ENCODE peak calls at places on chromosomes 16 and 17, in seven cellular contexts. M is heart left ventricle, O is HL-60, N is H1, V is body of pancreas, G is AG10803, Y is cardiac muscle cell. R is an unnamed sample.

GRCh38 chr16:65905326-65905725 is 461.2 kb upstream of the CDH5 start:
- DNase-seq in M (no peak), O (no peak), N (no peak), V (no peak), G (no peak), Y (no peak), R (no peak)

GRCh38 chr17:80585880-80586279 is 41.2 kb downstream of the RPTOR start:
- DNase-seq in M (no peak), O (no peak), N (no peak), V (no peak), G (no peak), Y (no peak), R (no peak)

GRCh38 chr17:81339502-81340296 is 44.6 kb upstream of the SLC38A10 start:
- DNase-seq in M (no peak), O (no peak), N (no peak), V (peak), G (no peak), Y (no peak), R (no peak)

GRCh38 chr17:64638552-64639198 is 23.4 kb downstream of the SMURF2 start:
- DNase-seq in M (no peak), O (no peak), N (no peak), V (no peak), G (peak), Y (no peak), R (no peak)

GRCh38 chr16:57358527-57359095 is at the start of gene CCL22:
- DNase-seq in M (no peak), O (no peak), N (no peak), V (no peak), G (no peak), Y (no peak), R (peak)

GRCh38 chr17:77891602-77892001 is 66.9 kb upstream of the TNRC6C start:
- DNase-seq in M (no peak), O (no peak), N (no peak), V (no peak), G (no peak), Y (no peak), R (no peak)

GRCh38 chr17:63843387-63844292 is 1.2 kb upstream of the SMARCD2 start:
- DNase-seq in M (peak), O (no peak), N (no peak), V (peak), G (peak), Y (no peak), R (no peak)

GRCh38 chr17:47250855-47251254 is 2.8 kb upstream of the ITGB3 start:
- DNase-seq in M (no peak), O (no peak), N (no peak), V (no peak), G (no peak), Y (no peak), R (no peak)

GRCh38 chr16:53892155-53892554 is 188.2 kb downstream of the FTO start:
- DNase-seq in M (peak), O (peak), N (no peak), V (peak), G (peak), Y (peak), R (peak)

GRCh38 chr17:2624292-2624731 is 30.9 kb downstream of the PAFAH1B1 start:
- DNase-seq in M (no peak), O (peak), N (no peak), V (no peak), G (no peak), Y (no peak), R (no peak)

GRCh38 chr17:63700528-63701441 is 860 bp upstream of the LIMD2 start:
- DNase-seq in M (peak), O (no peak), N (no peak), V (peak), G (peak), Y (peak), R (no peak)

GRCh38 chr16:57470683-57471082 is 8.2 kb downstream of the POLR2C start:
- DNase-seq in M (peak), O (no peak), N (no peak), V (peak), G (no peak), Y (peak), R (no peak)

GRCh38 chr17:30524847-30525246 is 47.6 kb downstream of the GOSR1 start:
- DNase-seq in M (no peak), O (no peak), N (no peak), V (no peak), G (peak), Y (peak), R (no peak)

GRCh38 chr16:68373528-68374250 is 62.9 kb downstream of the PRMT7 start:
- DNase-seq in M (no peak), O (no peak), N (no peak), V (no peak), G (no peak), Y (no peak), R (no peak)

GRCh38 chr16:59665618-59666220 is 931.6 kb upstream of the GOT2 start:
- DNase-seq in M (no peak), O (no peak), N (no peak), V (no peak), G (no peak), Y (no peak), R (no peak)

GRCh38 chr17:78131172-78132085 is 858 bp downstream of the TMC8 start:
- DNase-seq in M (no peak), O (no peak), N (no peak), V (no peak), G (no peak), Y (no peak), R (no peak)

GRCh38 chr16:6682142-6682811 is 650.4 kb upstream of the RBFOX1 start:
- DNase-seq in M (no peak), O (peak), N (peak), V (peak), G (no peak), Y (peak), R (peak)

GRCh38 chr17:57672971-57673370 is 72.1 kb downstream of the CCDC182 start:
- DNase-seq in M (peak), O (no peak), N (no peak), V (no peak), G (no peak), Y (no peak), R (no peak)

GRCh38 chr17:8900626-8901585 is 33.4 kb upstream of the PIK3R6 start:
- DNase-seq in M (no peak), O (no peak), N (no peak), V (no peak), G (no peak), Y (no peak), R (peak)

GRCh38 chr17:49404371-49404770 is 10.3 kb downstream of the PHB1 start:
- DNase-seq in M (no peak), O (no peak), N (no peak), V (no peak), G (no peak), Y (no peak), R (no peak)

DNA sequence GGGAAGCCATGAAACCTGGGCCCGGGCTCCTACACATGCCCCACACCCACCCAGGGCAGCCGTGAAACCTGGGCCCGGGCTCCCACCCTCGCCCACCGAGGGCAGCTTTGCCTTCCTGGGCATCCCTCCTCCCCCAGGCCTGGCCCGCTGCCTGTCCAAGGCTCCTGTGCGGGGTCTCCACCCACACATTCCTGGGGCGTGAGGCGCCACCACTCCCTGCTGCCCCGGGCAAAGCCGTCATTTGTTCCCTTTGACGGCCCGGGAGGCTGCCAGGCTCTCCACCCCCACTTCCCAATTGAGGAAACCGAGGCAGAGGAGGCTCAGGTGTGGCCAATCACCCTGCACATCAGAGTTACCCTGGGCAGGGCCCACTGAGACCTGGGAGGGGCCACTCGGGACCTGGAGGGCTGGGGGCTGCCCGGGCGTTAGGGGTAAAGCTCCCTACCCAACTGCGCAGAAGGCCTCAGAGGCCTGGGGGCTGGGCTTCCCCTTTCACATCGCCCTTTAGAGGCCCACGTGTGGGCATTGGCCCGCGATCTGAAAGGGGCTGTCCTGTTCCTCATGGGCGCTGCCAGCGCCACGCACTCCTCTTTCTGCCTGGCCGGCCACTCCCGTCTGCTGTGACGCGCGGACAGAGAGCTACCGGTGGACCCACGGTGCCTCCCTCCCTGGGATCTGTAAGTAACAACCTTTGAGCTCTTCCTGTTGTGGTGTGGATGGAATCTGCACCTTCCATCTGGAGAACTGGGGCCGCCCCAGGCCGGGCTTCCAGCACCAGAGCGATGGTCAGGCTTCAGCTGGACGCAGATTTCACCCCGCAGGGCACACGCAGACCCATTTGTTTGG is at the start of gene MSLN:
- DNase-seq in M (no peak), O (no peak), N (no peak), V (no peak), G (no peak), Y (no peak), R (peak)
- H3K4me3 ChIP-seq in M (no peak), O (no peak), N (no peak), V (no peak), G (no peak), Y (no peak), R (no peak)

GRCh38 chr17:48307814-48308411 is 122.1 kb downstream of the SKAP1 start:
- DNase-seq in M (peak), O (no peak), N (peak), V (peak), G (peak), Y (peak), R (peak)
- TF ChIP-seq CTCF in M (peak), O (peak), N (peak), V (peak), G (peak), Y (peak), R (peak)

GRCh38 chr17:28225872-28226271 is 93.1 kb upstream of the TMEM97 start:
- DNase-seq in M (no peak), O (no peak), N (no peak), V (no peak), G (no peak), Y (no peak), R (no peak)

GRCh38 chr17:28226563-28226962 is 92.4 kb upstream of the TMEM97 start:
- DNase-seq in M (no peak), O (no peak), N (no peak), V (no peak), G (no peak), Y (no peak), R (no peak)

GRCh38 chr17:28228986-28229729 is 89.8 kb upstream of the TMEM97 start:
- DNase-seq in M (no peak), O (no peak), N (no peak), V (no peak), G (no peak), Y (no peak), R (no peak)

GRCh38 chr17:28228109-28228840 is 90.7 kb upstream of the TMEM97 start:
- DNase-seq in M (no peak), O (no peak), N (no peak), V (no peak), G (no peak), Y (peak), R (peak)

DNA sequence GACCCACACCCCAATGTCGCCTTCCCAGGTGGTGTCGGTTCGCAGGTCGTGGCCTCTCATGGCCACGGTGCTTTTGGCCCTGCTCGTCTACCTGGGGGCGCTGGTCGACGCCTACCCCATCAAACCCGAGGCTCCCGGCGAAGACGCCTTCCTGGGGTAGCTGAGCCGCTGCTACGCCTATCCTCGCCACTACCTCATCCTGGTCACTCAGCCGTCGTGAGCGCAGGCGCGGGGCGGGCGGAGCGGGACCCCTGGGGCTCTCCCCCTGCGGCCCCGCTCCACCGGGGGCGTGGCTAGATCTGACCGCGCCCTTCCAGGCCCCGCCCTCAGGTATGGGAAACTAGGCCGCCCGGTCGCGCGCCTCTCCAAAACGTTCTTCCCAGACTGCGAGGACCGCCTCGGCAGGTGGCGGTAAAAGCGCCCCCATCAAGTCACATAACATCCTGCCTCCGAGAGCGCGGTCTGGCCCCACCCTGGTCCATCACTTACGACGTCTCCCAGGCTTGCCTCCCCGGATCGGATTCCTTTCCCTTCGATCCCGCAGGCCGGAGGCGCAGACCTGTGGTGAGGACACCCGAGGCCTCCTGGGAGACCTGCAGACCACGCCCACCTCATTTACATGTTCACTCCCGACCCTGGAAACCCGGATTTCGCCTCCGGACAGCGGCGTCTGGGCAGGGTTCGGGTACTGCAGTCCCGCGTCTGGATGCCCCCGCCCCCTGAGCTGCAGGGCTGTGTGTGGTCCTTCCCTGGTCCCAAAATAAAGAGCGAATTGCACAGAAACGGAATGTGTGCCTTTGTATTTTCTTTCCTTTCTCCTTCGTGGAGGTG is 91.5 kb upstream of the TMEM97 start:
- DNase-seq in M (no peak), O (no peak), N (peak), V (peak), G (no peak), Y (peak), R (peak)
- H3K4me3 ChIP-seq in M (peak), O (no peak), N (peak), V (peak), G (peak), Y (peak), R (peak)

GRCh38 chr17:46169913-46170312 is 23.3 kb downstream of the KANSL1 start:
- DNase-seq in M (no peak), O (no peak), N (no peak), V (no peak), G (no peak), Y (no peak), R (no peak)
- TF ChIP-seq CTCF in M (no peak), O (no peak), N (no peak), V (no peak), G (no peak), Y (no peak), R (no peak)

GRCh38 chr17:68377771-68378201 is 79.5 kb downstream of the WIPI1 start:
- DNase-seq in M (no peak), O (no peak), N (no peak), V (no peak), G (no peak), Y (no peak), R (no peak)
- H3K4me3 ChIP-seq in M (no peak), O (no peak), N (no peak), V (no peak), G (peak), Y (no peak), R (no peak)

DNA sequence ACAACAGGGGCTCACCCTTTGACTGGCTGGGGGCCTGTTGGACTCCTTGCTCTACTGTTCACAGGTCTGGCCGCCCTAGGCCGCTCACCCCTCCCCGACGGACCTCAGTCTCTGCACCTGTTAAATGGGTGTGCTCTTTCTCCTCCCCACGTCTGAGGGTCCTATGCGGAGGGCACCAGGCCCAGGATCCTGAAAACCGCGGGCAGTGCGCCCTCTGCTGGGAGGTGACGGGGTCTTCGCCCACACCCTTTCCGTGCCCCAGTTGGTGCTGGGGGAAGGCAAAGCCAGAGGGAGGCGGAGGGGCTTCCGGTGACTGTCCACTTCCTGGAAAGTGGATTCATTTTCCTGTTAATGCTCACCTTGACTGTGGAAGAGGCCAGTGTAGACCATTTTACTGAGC is 1010.9 kb downstream of the KCNJ18 start:
- DNase-seq in M (no peak), O (no peak), N (no peak), V (no peak), G (no peak), Y (no peak), R (no peak)
- TF ChIP-seq CTCF in M (no peak), O (no peak), N (peak), V (no peak), G (no peak), Y (no peak), R (no peak)

DNA sequence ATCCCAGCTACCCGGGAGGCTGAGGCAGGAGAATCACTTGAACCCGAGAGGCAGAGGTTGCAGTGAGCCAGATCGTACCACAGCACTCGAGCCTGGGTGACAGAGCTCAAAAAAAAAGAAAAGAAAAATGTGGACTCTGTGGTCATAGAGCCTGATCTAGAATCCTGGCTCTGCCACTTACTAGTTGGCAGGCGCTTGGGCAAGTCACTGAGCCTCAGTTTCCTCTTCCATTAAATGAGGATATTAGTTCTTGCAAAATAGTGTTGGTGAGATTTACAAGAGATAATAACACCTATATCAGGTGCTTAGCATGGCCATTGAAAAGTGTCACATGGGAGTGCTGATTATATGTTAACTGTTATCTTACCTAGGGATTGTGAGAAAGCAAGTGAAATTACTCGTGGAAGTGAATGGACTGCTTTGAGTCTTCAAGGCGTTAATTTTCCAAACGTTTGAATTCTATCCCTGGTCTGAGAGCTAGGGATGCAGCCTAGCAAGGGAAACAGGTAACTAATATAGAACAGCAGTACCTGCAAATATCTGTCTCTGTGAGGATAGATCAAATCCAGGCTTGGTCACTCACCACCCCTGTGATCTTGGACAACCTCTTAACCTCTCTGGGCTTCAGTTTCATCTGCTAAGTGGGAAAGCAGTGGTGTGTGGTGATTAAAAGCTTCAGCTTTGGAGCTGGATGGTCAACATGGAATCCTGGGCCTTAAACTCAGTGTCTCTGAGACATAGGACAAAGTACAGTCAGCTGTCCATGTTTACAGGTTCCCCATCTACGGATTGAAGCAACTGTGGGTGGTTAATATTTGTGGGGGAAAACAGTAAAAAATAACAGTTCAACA is 953 bp upstream of the NSMCE1 start:
- DNase-seq in M (no peak), O (no peak), N (no peak), V (no peak), G (no peak), Y (no peak), R (no peak)
- H3K4me3 ChIP-seq in M (peak), O (peak), N (no peak), V (no peak), G (peak), Y (no peak), R (peak)

GRCh38 chr17:60447375-60447774 is 25.1 kb downstream of the CHCT1 start:
- DNase-seq in M (no peak), O (no peak), N (no peak), V (no peak), G (no peak), Y (no peak), R (no peak)

GRCh38 chr17:60439501-60439900 is 17.2 kb downstream of the CHCT1 start:
- DNase-seq in M (no peak), O (no peak), N (no peak), V (no peak), G (peak), Y (no peak), R (peak)

GRCh38 chr17:60442271-60443201 is 20.2 kb downstream of the CHCT1 start:
- DNase-seq in M (no peak), O (no peak), N (no peak), V (no peak), G (peak), Y (no peak), R (peak)

GRCh38 chr17:60443713-60444112 is 21.4 kb downstream of the CHCT1 start:
- DNase-seq in M (no peak), O (no peak), N (no peak), V (no peak), G (no peak), Y (no peak), R (no peak)

DNA sequence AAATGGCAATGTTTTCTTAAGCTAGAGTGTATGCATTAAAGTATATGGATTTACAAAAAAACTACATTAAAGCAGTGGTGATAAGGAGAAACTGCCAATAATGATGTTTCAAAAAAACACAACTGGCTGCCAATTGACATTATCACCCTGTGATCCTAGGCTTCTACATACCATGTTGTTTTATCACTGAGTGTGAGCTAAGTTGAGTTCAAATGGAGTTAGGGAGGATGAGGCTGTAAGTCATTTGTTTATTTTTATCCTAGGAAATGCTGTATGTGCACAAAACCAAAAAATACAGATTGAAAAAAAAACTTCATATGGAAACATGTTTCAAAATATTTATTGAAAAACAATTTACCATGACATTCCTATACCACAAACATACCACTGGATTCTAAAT is 22.9 kb downstream of the CHCT1 start:
- DNase-seq in M (no peak), O (no peak), N (no peak), V (no peak), G (no peak), Y (no peak), R (no peak)
- TF ChIP-seq CTCF in M (no peak), O (no peak), N (no peak), V (no peak), G (no peak), Y (no peak), R (no peak)